ENCODE peak calls at places on chromosomes 5 and 9, in nine cellular contexts. P is CD8-positive, alpha-beta T cell; G is heart right ventricle; Q is SK-N-SH; E is foreskin fibroblast; I is esophagus muscularis mucosa; B is fibroblast of the aortic adventitia; M is RWPE2; L is epithelial cell of proximal tubule. Y is an unnamed sample.

GRCh38 chr5:15734058-15734457 is 234.1 kb downstream of the FBXL7 start:
- DNase-seq in B (no peak), M (no peak), Q (no peak), P (no peak), L (no peak), I (no peak), G (no peak), E (no peak), Y (no peak)

GRCh38 chr5:5302201-5302600 is 120.3 kb upstream of the ICE1 start:
- DNase-seq in M (no peak), Q (no peak), P (no peak), L (no peak), I (no peak), G (no peak), E (no peak), B (no peak), Y (no peak)

GRCh38 chr9:26163931-26164330 is 485.7 kb upstream of the TUSC1 start:
- DNase-seq in E (peak), M (no peak), I (no peak), G (no peak), L (no peak), Q (no peak), P (no peak), B (no peak), Y (peak)

GRCh38 chr9:113547501-113547900 is 84.0 kb downstream of the RGS3 start:
- DNase-seq in B (no peak), M (no peak), E (no peak), I (no peak), G (no peak), L (no peak), P (no peak), Q (no peak), Y (no peak)

GRCh38 chr9:116774421-116774820 is 87.3 kb downstream of the TRIM32 start:
- DNase-seq in I (no peak), L (no peak), B (no peak), P (no peak), M (no peak), E (no peak), Q (no peak), G (no peak), Y (no peak)

GRCh38 chr5:33556330-33557328 is 115.9 kb downstream of the TARS1 start:
- DNase-seq in E (no peak), G (peak), I (no peak), M (no peak), L (no peak), B (no peak), Q (no peak), P (no peak), Y (peak)

GRCh38 chr5:90915393-90915792 is 356.8 kb downstream of the ADGRV1 start:
- DNase-seq in B (no peak), E (no peak), L (no peak), G (no peak), I (no peak), Q (no peak), P (no peak), M (no peak), Y (no peak)

GRCh38 chr9:21082671-21083070 is 4.9 kb upstream of the IFNB1 start:
- DNase-seq in I (no peak), M (no peak), P (no peak), G (no peak), B (no peak), E (no peak), L (no peak), Q (no peak), Y (no peak)

GRCh38 chr9:84953797-84954695 is 284.5 kb downstream of the NTRK2 start:
- DNase-seq in Q (peak), G (peak), L (no peak), B (peak), P (peak), E (no peak), I (no peak), M (no peak), Y (peak)

GRCh38 chr5:123520677-123521247 is 8.8 kb downstream of the CSNK1G3 start:
- DNase-seq in P (no peak), B (no peak), G (no peak), I (no peak), L (no peak), Q (no peak), E (no peak), M (no peak), Y (no peak)

GRCh38 chr9:98807811-98808195 is 333 bp downstream of the GALNT12 start:
- DNase-seq in L (no peak), G (no peak), M (no peak), E (no peak), P (no peak), I (no peak), Q (no peak), B (no peak), Y (peak)

GRCh38 chr9:113528811-113529210 is 65.3 kb downstream of the RGS3 start:
- DNase-seq in G (no peak), I (no peak), P (no peak), L (no peak), E (no peak), M (no peak), Q (no peak), B (no peak), Y (no peak)

GRCh38 chr5:59079622-59080620 is 497.0 kb downstream of the RAB3C start:
- DNase-seq in E (peak), Q (no peak), L (peak), B (peak), P (no peak), M (peak), I (no peak), G (peak), Y (peak)

GRCh38 chr5:142644127-142644526 is 41.8 kb downstream of the FGF1 start:
- DNase-seq in E (no peak), I (peak), M (no peak), G (no peak), B (peak), L (no peak), Q (no peak), P (no peak), Y (peak)

GRCh38 chr9:5736563-5737346 is 96.2 kb downstream of the ERMP1 start:
- DNase-seq in P (no peak), G (no peak), B (no peak), Q (no peak), L (no peak), M (no peak), I (no peak), E (no peak), Y (no peak)

GRCh38 chr5:23157169-23157568 is 304.0 kb upstream of the CDH12 start:
- DNase-seq in Q (no peak), G (no peak), M (no peak), B (no peak), I (no peak), L (no peak), P (no peak), E (no peak), Y (peak)

GRCh38 chr5:59173568-59173967 is 590.7 kb downstream of the RAB3C start:
- DNase-seq in L (no peak), G (no peak), P (no peak), M (no peak), I (no peak), Q (no peak), B (no peak), E (peak), Y (no peak)

GRCh38 chr5:125630260-125630659 is 792.9 kb upstream of the GRAMD2B start:
- DNase-seq in E (no peak), G (no peak), I (no peak), M (no peak), P (no peak), Q (no peak), B (no peak), L (no peak), Y (no peak)

GRCh38 chr5:154437281-154437965 is 8.4 kb upstream of the SAP30L start:
- DNase-seq in L (no peak), Q (no peak), G (no peak), B (no peak), M (no peak), P (no peak), E (no peak), I (peak), Y (peak)

GRCh38 chr5:117261948-117262606 is 687.5 kb upstream of the SEMA6A start:
- DNase-seq in G (no peak), I (no peak), Q (no peak), E (no peak), L (no peak), M (no peak), B (no peak), P (no peak), Y (peak)

GRCh38 chr9:89428901-89429890 is 68.7 kb downstream of the SEMA4D start:
- DNase-seq in L (no peak), M (no peak), E (no peak), I (no peak), P (peak), G (no peak), Q (no peak), B (no peak), Y (no peak)

GRCh38 chr9:112032733-112033132 is 136.1 kb downstream of the UGCG start:
- DNase-seq in L (no peak), I (no peak), B (peak), E (no peak), Q (no peak), M (no peak), P (no peak), G (no peak), Y (no peak)

GRCh38 chr5:36363101-36363500 is 61.4 kb upstream of the RANBP3L start:
- DNase-seq in M (no peak), L (no peak), Q (no peak), G (no peak), E (peak), I (no peak), P (no peak), B (peak), Y (peak)

GRCh38 chr5:31392061-31392460 is 139.8 kb downstream of the DROSHA start:
- DNase-seq in M (no peak), Q (no peak), L (no peak), P (no peak), G (no peak), I (no peak), E (no peak), B (no peak), Y (no peak)

GRCh38 chr5:137564475-137564961 is 65.4 kb upstream of the SPOCK1 start:
- DNase-seq in M (no peak), Q (no peak), G (no peak), P (no peak), B (no peak), I (peak), L (peak), E (no peak), Y (peak)

GRCh38 chr9:133657120-133657661 is 21.0 kb downstream of the DBH start:
- DNase-seq in I (no peak), M (no peak), Q (no peak), G (no peak), P (no peak), B (peak), L (no peak), E (no peak), Y (no peak)

GRCh38 chr9:136122425-136123383 is 4.0 kb upstream of the TMEM250 start:
- DNase-seq in M (no peak), Q (peak), G (peak), L (no peak), I (no peak), P (peak), E (peak), B (peak), Y (peak)
- H3K4me3 ChIP-seq in M (no peak), Q (no peak), G (peak), L (no peak), I (no peak), P (no peak), E (no peak), B (peak), Y (no peak)

DNA sequence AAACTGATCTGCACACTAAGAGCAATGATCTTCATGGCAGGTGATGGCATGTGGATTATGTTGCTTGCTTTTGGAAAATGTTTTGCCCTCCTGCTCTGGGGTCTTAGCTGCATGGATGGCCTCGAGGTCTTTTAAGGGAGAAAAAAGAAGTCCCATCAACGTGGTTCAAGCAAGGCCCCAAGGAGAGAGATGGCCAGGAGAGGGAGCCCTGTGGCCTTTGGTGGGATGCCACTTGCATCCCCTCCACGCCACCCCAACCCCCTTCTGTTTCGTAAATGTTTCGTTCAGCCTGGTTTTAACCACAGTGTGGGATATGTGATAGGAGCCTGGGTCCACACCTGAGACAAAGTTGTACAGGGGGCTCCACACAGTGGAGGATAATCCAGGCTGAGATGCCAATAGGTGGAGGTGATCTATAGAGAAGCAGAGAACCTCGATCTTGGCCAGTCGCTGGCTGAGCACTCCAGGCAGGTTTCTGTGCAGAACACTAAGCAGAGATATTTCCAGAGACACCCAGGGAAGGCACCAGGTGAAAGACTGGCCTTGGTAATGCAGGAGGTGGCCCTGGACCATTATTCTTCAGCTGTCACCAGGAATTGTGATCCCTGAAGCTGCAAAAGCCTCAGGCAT is 25.8 kb upstream of the FRRS1L start:
- DNase-seq in P (no peak), Q (peak), I (no peak), M (no peak), G (no peak), E (no peak), L (no peak), B (no peak), Y (peak)
- TF ChIP-seq CTCF in P (no peak), Q (peak), I (no peak), M (peak), G (no peak), E (peak), L (peak), B (peak), Y (peak)

DNA sequence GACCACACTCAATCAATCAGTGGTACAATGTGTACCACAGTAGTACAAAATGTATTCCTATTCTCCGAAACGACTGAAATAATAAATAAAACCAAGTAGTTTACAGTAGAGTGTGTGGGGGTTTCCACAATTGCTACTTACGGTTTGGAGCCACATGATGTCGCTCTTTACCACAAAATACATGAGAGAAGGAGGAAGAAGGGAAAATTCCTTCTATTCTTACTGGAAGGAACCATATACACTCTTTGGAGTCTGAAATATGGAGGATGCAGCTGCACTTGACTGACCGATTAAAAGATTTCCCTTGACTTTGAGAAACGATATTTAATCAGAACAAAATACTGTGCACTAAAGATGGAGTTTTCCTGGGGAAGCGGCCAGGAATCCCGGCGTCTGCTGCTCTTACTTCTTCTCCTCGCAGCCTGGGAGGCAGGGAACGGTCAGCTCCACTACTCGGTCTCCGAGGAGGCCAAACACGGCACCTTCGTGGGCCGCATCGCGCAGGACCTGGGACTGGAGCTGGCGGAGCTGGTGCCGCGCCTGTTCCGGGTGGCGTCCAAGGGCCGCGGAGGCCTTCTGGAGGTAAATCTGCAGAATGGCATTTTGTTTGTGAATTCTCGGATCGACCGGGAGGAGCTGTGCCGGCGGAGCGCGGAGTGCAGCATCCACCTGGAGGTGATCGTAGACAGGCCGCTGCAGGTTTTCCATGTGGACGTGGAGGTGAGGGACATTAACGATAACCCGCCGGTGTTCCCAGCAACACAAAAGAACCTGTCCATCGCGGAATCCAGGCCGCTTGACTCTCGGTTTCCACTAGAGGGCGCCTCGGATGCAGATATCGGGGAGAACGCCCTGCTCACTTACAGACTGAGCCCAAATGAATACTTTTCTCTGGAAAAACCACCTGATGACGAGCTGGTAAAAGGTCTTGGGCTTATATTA is at the start of gene PCDHA4:
- DNase-seq in G (no peak), E (no peak), I (no peak), B (peak), Q (peak), P (no peak), M (no peak), L (no peak), Y (no peak)
- H3K4me3 ChIP-seq in G (peak), E (no peak), I (peak), B (peak), Q (peak), P (no peak), M (no peak), L (peak), Y (no peak)

GRCh38 chr5:165029471-165029870 is 1524.1 kb downstream of the MAT2B start:
- DNase-seq in G (no peak), P (no peak), I (no peak), L (no peak), E (no peak), B (no peak), Q (peak), M (no peak), Y (peak)
- TF ChIP-seq CTCF in G (no peak), P (no peak), I (peak), L (peak), E (no peak), B (no peak), Q (peak), M (peak), Y (peak)

GRCh38 chr9:131273791-131274673 is 2.3 kb downstream of the FAM78A start:
- DNase-seq in P (no peak), E (no peak), Q (no peak), L (no peak), G (no peak), B (no peak), M (no peak), I (no peak), Y (no peak)

GRCh38 chr9:131274674-131275331 is 1.5 kb downstream of the FAM78A start:
- DNase-seq in E (no peak), I (no peak), G (peak), Q (no peak), P (no peak), M (no peak), B (no peak), L (no peak), Y (no peak)

GRCh38 chr9:131276107-131276888 is at the start of gene FAM78A:
- DNase-seq in I (no peak), B (no peak), P (no peak), E (peak), G (no peak), M (no peak), L (no peak), Q (peak), Y (no peak)

GRCh38 chr9:131276891-131277672 is 772 bp upstream of the FAM78A start:
- DNase-seq in E (no peak), L (no peak), I (no peak), G (no peak), M (no peak), P (no peak), Q (peak), B (no peak), Y (no peak)

GRCh38 chr9:131275332-131276106 is 791 bp downstream of the FAM78A start:
- DNase-seq in G (peak), L (no peak), Q (no peak), P (no peak), M (no peak), B (no peak), I (no peak), E (no peak), Y (no peak)
- H3K4me3 ChIP-seq in G (peak), L (no peak), Q (no peak), P (peak), M (no peak), B (no peak), I (peak), E (no peak), Y (no peak)

GRCh38 chr9:130117376-130117775 is 54.8 kb upstream of the NCS1 start:
- DNase-seq in M (no peak), B (no peak), G (no peak), Q (no peak), E (no peak), I (no peak), P (no peak), L (no peak), Y (no peak)
- TF ChIP-seq CTCF in M (no peak), B (no peak), G (no peak), Q (no peak), E (no peak), I (no peak), P (no peak), L (no peak), Y (no peak)

GRCh38 chr5:141486091-141486490 is 1.3 kb downstream of the PCDHGC4 start:
- DNase-seq in L (no peak), M (no peak), Q (no peak), G (no peak), I (no peak), P (no peak), E (no peak), B (no peak), Y (no peak)

GRCh38 chr5:141487131-141487530 is 1.8 kb upstream of the PCDHGC5 start:
- DNase-seq in M (no peak), B (no peak), Q (no peak), P (no peak), E (no peak), I (no peak), G (no peak), L (no peak), Y (no peak)

GRCh38 chr5:141483842-141484241 is 988 bp upstream of the PCDHGC4 start:
- DNase-seq in E (no peak), B (no peak), M (no peak), P (no peak), Q (no peak), L (no peak), I (no peak), G (no peak), Y (no peak)

GRCh38 chr5:141484499-141485304 is at the start of gene PCDHGC4:
- DNase-seq in Q (peak), P (no peak), L (no peak), I (no peak), B (no peak), G (no peak), E (no peak), M (no peak), Y (peak)

DNA sequence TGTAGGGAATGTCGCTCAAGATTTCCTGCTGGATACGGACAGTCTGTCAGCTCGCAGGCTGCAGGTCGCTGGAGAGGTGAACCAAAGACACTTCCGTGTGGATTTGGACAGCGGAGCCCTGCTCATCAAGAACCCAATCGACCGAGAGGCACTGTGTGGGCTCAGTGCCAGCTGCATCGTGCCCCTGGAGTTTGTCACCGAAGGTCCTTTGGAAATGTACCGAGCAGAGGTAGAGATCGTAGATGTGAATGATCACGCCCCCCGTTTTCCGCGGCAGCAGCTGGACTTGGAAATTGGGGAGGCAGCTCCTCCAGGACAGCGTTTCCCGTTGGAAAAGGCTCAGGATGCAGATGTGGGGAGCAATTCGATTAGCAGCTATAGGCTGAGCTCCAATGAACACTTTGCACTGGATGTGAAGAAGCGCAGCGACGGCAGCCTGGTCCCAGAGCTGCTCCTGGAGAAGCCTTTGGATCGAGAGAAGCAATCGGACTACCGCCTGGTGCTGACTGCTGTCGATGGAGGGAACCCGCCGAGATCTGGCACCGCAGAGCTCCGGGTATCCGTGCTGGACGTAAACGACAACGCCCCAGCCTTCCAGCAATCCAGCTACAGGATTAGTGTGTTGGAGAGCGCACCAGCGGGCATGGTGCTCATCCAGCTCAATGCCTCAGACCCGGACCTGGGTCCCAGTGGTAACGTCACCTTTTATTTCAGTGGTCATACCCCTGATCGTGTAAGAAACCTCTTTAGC is 650 bp downstream of the PCDHGC4 start:
- DNase-seq in B (no peak), P (no peak), I (no peak), G (no peak), M (no peak), L (no peak), E (no peak), Q (peak), Y (no peak)
- H3K4me3 ChIP-seq in B (no peak), P (no peak), I (peak), G (peak), M (peak), L (peak), E (no peak), Q (peak), Y (peak)